ENCODE peak calls at places on chromosomes 12 and 14, in five cellular contexts. One of them, this sample, is unnamed.

GRCh38 chr12:117228239-117228638 is 38.0 kb upstream of the FBXO21 start:
- DNase-seq in thoracic aorta: no peak
- DNase-seq in testis: no peak
- DNase-seq in adipocyte: no peak
- DNase-seq in osteoblast: peak; percentile 66
- DNase-seq in this sample: no peak

GRCh38 chr12:110279976-110280783 is 867 bp upstream of the ATP2A2 start:
- DNase-seq in thoracic aorta: no peak
- DNase-seq in testis: peak; percentile 65
- DNase-seq in adipocyte: peak; percentile 70
- DNase-seq in osteoblast: peak; percentile 94
- DNase-seq in this sample: peak; percentile 68

GRCh38 chr12:25131270-25131669 is 63.7 kb downstream of the DNAI7 start:
- DNase-seq in thoracic aorta: no peak
- DNase-seq in testis: no peak
- DNase-seq in adipocyte: no peak
- DNase-seq in osteoblast: no peak
- DNase-seq in this sample: no peak

GRCh38 chr12:10235761-10236631 is 23.3 kb downstream of the GABARAPL1 start:
- DNase-seq in thoracic aorta: no peak
- DNase-seq in testis: peak; percentile 48
- DNase-seq in adipocyte: peak; percentile 76
- DNase-seq in osteoblast: peak; percentile 10
- DNase-seq in this sample: peak; percentile 52

GRCh38 chr12:128918910-128919309 is 65.6 kb downstream of the GLT1D1 start:
- DNase-seq in thoracic aorta: no peak
- DNase-seq in testis: no peak
- DNase-seq in adipocyte: no peak
- DNase-seq in osteoblast: no peak
- DNase-seq in this sample: no peak

GRCh38 chr12:104218935-104219334 is 3.4 kb downstream of the TXNRD1 start:
- DNase-seq in thoracic aorta: no peak
- DNase-seq in testis: no peak
- DNase-seq in adipocyte: peak; percentile 52
- DNase-seq in osteoblast: peak; percentile 10
- DNase-seq in this sample: no peak

GRCh38 chr12:75509621-75510020 is 1.8 kb downstream of the KRR1 start:
- DNase-seq in thoracic aorta: no peak
- DNase-seq in testis: no peak
- DNase-seq in adipocyte: no peak
- DNase-seq in osteoblast: no peak
- DNase-seq in this sample: no peak

GRCh38 chr14:90439874-90440442 is 43.1 kb downstream of the CALM1 start:
- DNase-seq in thoracic aorta: no peak
- DNase-seq in testis: no peak
- DNase-seq in adipocyte: no peak
- DNase-seq in osteoblast: no peak
- DNase-seq in this sample: no peak

GRCh38 chr14:34090451-34090850 is 139.6 kb upstream of the EGLN3 start:
- DNase-seq in thoracic aorta: no peak
- DNase-seq in testis: no peak
- DNase-seq in adipocyte: no peak
- DNase-seq in osteoblast: no peak
- DNase-seq in this sample: no peak

GRCh38 chr12:27337376-27337775 is 4.7 kb downstream of the BMAL2 start:
- DNase-seq in thoracic aorta: no peak
- DNase-seq in testis: no peak
- DNase-seq in adipocyte: no peak
- DNase-seq in osteoblast: no peak
- DNase-seq in this sample: no peak

GRCh38 chr12:121391619-121392324 is 8.1 kb upstream of the RNF34 start:
- DNase-seq in thoracic aorta: no peak
- DNase-seq in testis: no peak
- DNase-seq in adipocyte: peak; percentile 77
- DNase-seq in osteoblast: no peak
- DNase-seq in this sample: peak; percentile 63

GRCh38 chr14:61474021-61474420 is 152.6 kb downstream of the PRKCH start:
- DNase-seq in thoracic aorta: no peak
- DNase-seq in testis: no peak
- DNase-seq in adipocyte: no peak
- DNase-seq in osteoblast: no peak
- DNase-seq in this sample: no peak

GRCh38 chr14:62468946-62469345 is 576.3 kb downstream of the KCNH5 start:
- DNase-seq in thoracic aorta: no peak
- DNase-seq in testis: no peak
- DNase-seq in adipocyte: no peak
- DNase-seq in osteoblast: no peak
- DNase-seq in this sample: no peak

GRCh38 chr14:43408472-43408871 is 1098.6 kb downstream of the FSCB start:
- DNase-seq in thoracic aorta: no peak
- DNase-seq in testis: no peak
- DNase-seq in adipocyte: no peak
- DNase-seq in osteoblast: no peak
- DNase-seq in this sample: no peak

GRCh38 chr12:18807714-18808113 is 69.8 kb downstream of the CAPZA3 start:
- DNase-seq in thoracic aorta: no peak
- DNase-seq in testis: no peak
- DNase-seq in adipocyte: no peak
- DNase-seq in osteoblast: no peak
- DNase-seq in this sample: no peak

GRCh38 chr12:62933871-62934798 is 815 bp downstream of the PPM1H start:
- DNase-seq in thoracic aorta: no peak
- DNase-seq in testis: peak; percentile 48
- DNase-seq in adipocyte: peak; percentile 71
- DNase-seq in osteoblast: peak; percentile 93
- DNase-seq in this sample: peak; percentile 79

GRCh38 chr14:35044939-35045797 is 904 bp upstream of the FAM177A1 start:
- DNase-seq in thoracic aorta: no peak
- DNase-seq in testis: no peak
- DNase-seq in adipocyte: peak; percentile 62
- DNase-seq in osteoblast: peak; percentile 87
- DNase-seq in this sample: no peak

GRCh38 chr12:117853600-117853999 is 115.2 kb downstream of the KSR2 start:
- DNase-seq in thoracic aorta: no peak
- DNase-seq in testis: no peak
- DNase-seq in adipocyte: no peak
- DNase-seq in osteoblast: peak; percentile 53
- DNase-seq in this sample: no peak

GRCh38 chr14:92532490-92533163 is 19.0 kb downstream of the RIN3 start:
- DNase-seq in thoracic aorta: no peak
- DNase-seq in testis: peak; percentile 77
- DNase-seq in adipocyte: no peak
- DNase-seq in osteoblast: no peak
- DNase-seq in this sample: no peak

GRCh38 chr12:110543252-110543959 is 39.7 kb downstream of the PPTC7 start:
- DNase-seq in thoracic aorta: peak; percentile 73
- DNase-seq in testis: peak; percentile 97
- DNase-seq in adipocyte: no peak
- DNase-seq in osteoblast: peak; percentile 30
- DNase-seq in this sample: peak; percentile 92

GRCh38 chr12:49228653-49229052 is 36.2 kb upstream of the TUBA1C start:
- DNase-seq in thoracic aorta: no peak
- DNase-seq in testis: no peak
- DNase-seq in adipocyte: no peak
- DNase-seq in osteoblast: no peak
- DNase-seq in this sample: no peak
- H3K4me1 ChIP-seq in thoracic aorta: peaks cover 19% of the 10 kb centered on the region
- H3K4me1 ChIP-seq in testis: peaks cover 30% of the 10 kb centered on the region
- H3K4me1 ChIP-seq in adipocyte: peaks cover 12% of the 10 kb centered on the region
- H3K4me1 ChIP-seq in osteoblast: no peaks in the 10 kb centered on the region
- H3K4me1 ChIP-seq in this sample: peaks cover 4% of the 10 kb centered on the region

GRCh38 chr14:68784995-68785816 is 7.7 kb downstream of the ZFP36L1 start:
- DNase-seq in thoracic aorta: no peak
- DNase-seq in testis: peak; percentile 25
- DNase-seq in adipocyte: peak; percentile 40
- DNase-seq in osteoblast: peak; percentile 76
- DNase-seq in this sample: peak; percentile 78
- H3K4me1 ChIP-seq in thoracic aorta: peaks cover 65% of the 10 kb centered on the region
- H3K4me1 ChIP-seq in testis: peaks cover 53% of the 10 kb centered on the region
- H3K4me1 ChIP-seq in adipocyte: peaks cover 53% of the 10 kb centered on the region
- H3K4me1 ChIP-seq in osteoblast: peaks cover 47% of the 10 kb centered on the region
- H3K4me1 ChIP-seq in this sample: peaks cover 18% of the 10 kb centered on the region

GRCh38 chr14:23470947-23471346 is 1.4 kb downstream of the NGDN start:
- DNase-seq in thoracic aorta: no peak
- DNase-seq in testis: no peak
- DNase-seq in adipocyte: no peak
- DNase-seq in osteoblast: no peak
- DNase-seq in this sample: no peak

GRCh38 chr14:23465261-23465660 is 4.2 kb upstream of the NGDN start:
- DNase-seq in thoracic aorta: no peak
- DNase-seq in testis: peak; percentile 32
- DNase-seq in adipocyte: no peak
- DNase-seq in osteoblast: no peak
- DNase-seq in this sample: no peak

GRCh38 chr14:23468704-23469126 is 788 bp upstream of the NGDN start:
- DNase-seq in thoracic aorta: no peak
- DNase-seq in testis: no peak
- DNase-seq in adipocyte: no peak
- DNase-seq in osteoblast: no peak
- DNase-seq in this sample: no peak

GRCh38 chr14:23469906-23470403 is 452 bp downstream of the NGDN start:
- DNase-seq in thoracic aorta: no peak
- DNase-seq in testis: no peak
- DNase-seq in adipocyte: no peak
- DNase-seq in osteoblast: no peak
- DNase-seq in this sample: no peak

DNA sequence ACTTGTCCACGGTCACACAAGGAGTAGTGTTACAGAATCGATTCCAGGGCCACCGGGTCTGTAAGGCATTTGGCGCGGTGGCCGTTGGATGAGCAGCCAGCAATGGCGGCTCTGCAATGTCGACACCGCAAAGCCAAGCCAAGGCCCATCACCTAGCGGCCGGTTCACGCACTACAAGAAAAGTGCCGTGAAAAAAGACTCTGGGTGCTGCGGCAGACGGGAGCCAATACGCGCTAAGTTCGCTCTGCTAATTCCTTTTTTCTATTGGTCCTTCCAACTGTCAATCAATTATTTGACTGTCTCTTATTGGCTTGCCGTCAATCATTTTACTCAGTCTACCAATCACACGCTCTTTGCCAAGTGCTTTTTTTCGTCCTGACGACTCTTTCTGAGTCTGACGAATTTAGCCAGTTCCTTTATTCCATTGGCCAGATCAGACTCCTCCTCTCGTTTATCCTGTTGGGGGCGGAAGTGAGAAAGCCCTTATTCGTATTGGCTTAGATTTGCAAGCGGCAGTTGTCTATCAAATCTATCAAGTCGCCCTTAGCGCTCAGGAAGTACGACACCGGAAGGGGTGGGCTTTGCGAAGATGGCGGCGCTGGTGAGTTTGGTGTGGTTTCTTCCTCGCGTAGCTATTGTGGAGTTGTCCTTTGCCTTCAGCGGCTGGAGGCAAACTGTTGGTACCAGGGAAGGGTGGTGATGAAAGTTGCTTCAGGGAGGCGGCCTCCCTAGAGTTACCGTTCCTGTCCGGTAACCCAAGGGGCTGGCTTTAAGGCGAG is at the start of gene NGDN:
- DNase-seq in thoracic aorta: peak; percentile 94
- DNase-seq in testis: peak; percentile 98
- DNase-seq in adipocyte: peak; percentile 99
- DNase-seq in osteoblast: peak; percentile 96
- DNase-seq in this sample: peak; percentile 98
- H3K4me1 ChIP-seq in thoracic aorta: peaks cover 13% of the 10 kb centered on the region
- H3K4me1 ChIP-seq in testis: peaks cover 22% of the 10 kb centered on the region
- H3K4me1 ChIP-seq in adipocyte: peaks cover 10% of the 10 kb centered on the region
- H3K4me1 ChIP-seq in osteoblast: peaks cover 10% of the 10 kb centered on the region
- H3K4me1 ChIP-seq in this sample: no peaks in the 10 kb centered on the region

DNA sequence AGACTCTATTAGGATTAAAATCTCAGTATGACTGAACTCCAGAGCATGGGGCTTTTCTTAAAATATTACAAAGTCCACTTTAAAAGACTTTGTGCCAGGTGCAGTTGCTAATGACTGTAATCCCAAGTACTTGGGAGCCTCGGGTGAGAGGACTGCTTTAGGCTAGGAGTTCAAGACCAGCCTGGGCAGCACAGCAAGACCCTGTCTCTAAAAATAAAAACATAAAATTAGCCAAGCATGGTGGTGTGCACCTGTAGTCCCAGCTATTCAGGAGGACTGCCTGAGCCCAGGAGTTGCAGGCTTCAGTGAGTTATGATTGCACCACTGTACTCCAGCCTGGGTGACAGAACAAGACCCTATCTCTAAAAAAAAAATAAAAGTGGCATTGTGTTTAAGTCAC is 33.2 kb downstream of the ATF7 start:
- DNase-seq in thoracic aorta: no peak
- DNase-seq in testis: no peak
- DNase-seq in adipocyte: no peak
- DNase-seq in osteoblast: no peak
- DNase-seq in this sample: no peak
- H3K4me1 ChIP-seq in thoracic aorta: peaks cover 95% of the 10 kb centered on the region
- H3K4me1 ChIP-seq in testis: peaks cover 60% of the 10 kb centered on the region
- H3K4me1 ChIP-seq in adipocyte: peaks cover 20% of the 10 kb centered on the region
- H3K4me1 ChIP-seq in osteoblast: peaks cover 17% of the 10 kb centered on the region
- H3K4me1 ChIP-seq in this sample: peaks cover 4% of the 10 kb centered on the region

GRCh38 chr14:54671537-54671936 is 104.6 kb downstream of the SAMD4A start:
- DNase-seq in thoracic aorta: no peak
- DNase-seq in testis: no peak
- DNase-seq in adipocyte: no peak
- DNase-seq in osteoblast: no peak
- DNase-seq in this sample: no peak
- H3K4me1 ChIP-seq in thoracic aorta: peaks cover 90% of the 10 kb centered on the region
- H3K4me1 ChIP-seq in testis: peaks cover 22% of the 10 kb centered on the region
- H3K4me1 ChIP-seq in adipocyte: peaks cover 59% of the 10 kb centered on the region
- H3K4me1 ChIP-seq in osteoblast: peaks cover 30% of the 10 kb centered on the region
- H3K4me1 ChIP-seq in this sample: peaks cover 17% of the 10 kb centered on the region

DNA sequence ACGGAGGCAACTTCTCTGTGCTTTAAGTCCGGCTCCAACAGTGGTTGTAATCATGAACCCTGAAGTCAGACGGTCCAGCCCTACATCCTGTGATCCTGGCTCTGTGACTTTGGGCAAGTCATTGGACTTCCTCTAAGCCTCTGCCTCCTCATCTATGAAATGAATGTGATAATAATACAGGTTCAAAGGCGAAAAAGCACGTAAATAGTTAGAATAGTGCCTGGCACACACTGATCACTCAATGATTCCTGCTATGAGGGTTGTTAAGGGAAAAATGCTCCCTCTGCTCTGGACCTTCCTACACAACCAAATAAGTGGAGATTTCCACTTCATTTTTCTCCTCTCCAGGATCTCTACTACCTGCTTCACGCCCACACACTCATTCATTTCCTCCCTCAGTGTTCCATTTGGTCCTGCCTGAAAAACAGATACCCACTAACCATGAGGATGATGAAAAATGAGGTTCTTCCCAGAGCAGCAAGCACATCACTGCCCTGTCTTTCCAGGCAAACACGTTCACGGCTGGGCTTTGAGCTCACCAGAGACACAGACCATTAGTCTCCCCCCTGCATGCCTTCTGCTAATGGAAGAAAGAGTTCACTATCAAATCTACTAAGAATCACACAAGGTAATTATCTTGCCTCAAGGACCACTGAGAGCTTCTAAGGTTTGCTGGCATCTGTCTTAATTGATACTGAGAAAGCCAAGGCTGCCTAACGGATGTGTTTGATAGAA is 13.2 kb downstream of the NUAK1 start:
- DNase-seq in thoracic aorta: no peak
- DNase-seq in testis: no peak
- DNase-seq in adipocyte: no peak
- DNase-seq in osteoblast: no peak
- DNase-seq in this sample: no peak
- H3K4me1 ChIP-seq in thoracic aorta: peaks cover 98% of the 10 kb centered on the region
- H3K4me1 ChIP-seq in testis: peaks cover 4% of the 10 kb centered on the region
- H3K4me1 ChIP-seq in adipocyte: peaks cover 78% of the 10 kb centered on the region
- H3K4me1 ChIP-seq in osteoblast: peaks cover 17% of the 10 kb centered on the region
- H3K4me1 ChIP-seq in this sample: peaks cover 43% of the 10 kb centered on the region

GRCh38 chr12:14275886-14276285 is 89.6 kb upstream of the ATF7IP start:
- DNase-seq in thoracic aorta: no peak
- DNase-seq in testis: no peak
- DNase-seq in adipocyte: no peak
- DNase-seq in osteoblast: no peak
- DNase-seq in this sample: no peak
- H3K4me1 ChIP-seq in thoracic aorta: no peaks in the 10 kb centered on the region
- H3K4me1 ChIP-seq in testis: no peaks in the 10 kb centered on the region
- H3K4me1 ChIP-seq in adipocyte: no peaks in the 10 kb centered on the region
- H3K4me1 ChIP-seq in osteoblast: peaks cover 12% of the 10 kb centered on the region
- H3K4me1 ChIP-seq in this sample: no peaks in the 10 kb centered on the region

This sample was measured in right cardiac atrium.